ENCODE peak calls at places on chromosome 9, in eight cellular contexts. One of them, this sample, is unnamed. For H3K27me3 and H3K9me3, the result is how much of the 10 kb centered on the place peaks cover.

GRCh38 chr9:113876806-113877236 is 712 bp downstream of the ZNF618 start:
- DNase-seq in right cardiac atrium: no peak
- DNase-seq in effector memory CD4-positive, alpha-beta T cell: no peak
- DNase-seq in lung: no peak
- DNase-seq in thyroid gland: no peak
- DNase-seq in heart right ventricle: no peak
- DNase-seq in PC-3: peak
- DNase-seq in SK-N-SH: no peak
- DNase-seq in this sample: no peak

GRCh38 chr9:112884086-112884485 is 6.6 kb downstream of the SLC46A2 start:
- DNase-seq in lung: no peak
- DNase-seq in SK-N-SH: no peak
- DNase-seq in heart right ventricle: no peak
- DNase-seq in effector memory CD4-positive, alpha-beta T cell: no peak
- DNase-seq in right cardiac atrium: no peak
- DNase-seq in thyroid gland: no peak
- DNase-seq in PC-3: peak
- DNase-seq in this sample: no peak

GRCh38 chr9:75147638-75148037 is 59.3 kb downstream of the OSTF1 start:
- DNase-seq in thyroid gland: no peak
- DNase-seq in right cardiac atrium: no peak
- DNase-seq in SK-N-SH: no peak
- DNase-seq in effector memory CD4-positive, alpha-beta T cell: no peak
- DNase-seq in PC-3: no peak
- DNase-seq in heart right ventricle: no peak
- DNase-seq in lung: no peak
- DNase-seq in this sample: no peak

GRCh38 chr9:91949293-91949945 is 609 bp downstream of the ROR2 start:
- DNase-seq in SK-N-SH: peak
- DNase-seq in effector memory CD4-positive, alpha-beta T cell: no peak
- DNase-seq in lung: no peak
- DNase-seq in PC-3: no peak
- DNase-seq in right cardiac atrium: peak
- DNase-seq in heart right ventricle: no peak
- DNase-seq in thyroid gland: peak
- DNase-seq in this sample: no peak

GRCh38 chr9:129949821-129950220 is 93.2 kb downstream of the FNBP1 start:
- DNase-seq in effector memory CD4-positive, alpha-beta T cell: no peak
- DNase-seq in lung: no peak
- DNase-seq in right cardiac atrium: no peak
- DNase-seq in SK-N-SH: peak
- DNase-seq in PC-3: no peak
- DNase-seq in heart right ventricle: no peak
- DNase-seq in thyroid gland: no peak
- DNase-seq in this sample: no peak

GRCh38 chr9:75551866-75552265 is 338.6 kb upstream of the PCSK5 start:
- DNase-seq in effector memory CD4-positive, alpha-beta T cell: no peak
- DNase-seq in lung: no peak
- DNase-seq in PC-3: no peak
- DNase-seq in right cardiac atrium: no peak
- DNase-seq in heart right ventricle: no peak
- DNase-seq in thyroid gland: no peak
- DNase-seq in SK-N-SH: no peak
- DNase-seq in this sample: no peak

GRCh38 chr9:92590386-92590785 is 54.6 kb upstream of the ECM2 start:
- DNase-seq in right cardiac atrium: peak
- DNase-seq in heart right ventricle: peak
- DNase-seq in PC-3: no peak
- DNase-seq in effector memory CD4-positive, alpha-beta T cell: no peak
- DNase-seq in thyroid gland: no peak
- DNase-seq in lung: no peak
- DNase-seq in SK-N-SH: no peak
- DNase-seq in this sample: no peak

GRCh38 chr9:104232781-104233341 is 138.8 kb downstream of the SMC2 start:
- DNase-seq in SK-N-SH: no peak
- DNase-seq in right cardiac atrium: no peak
- DNase-seq in lung: no peak
- DNase-seq in heart right ventricle: no peak
- DNase-seq in effector memory CD4-positive, alpha-beta T cell: no peak
- DNase-seq in thyroid gland: no peak
- DNase-seq in PC-3: peak
- DNase-seq in this sample: no peak

GRCh38 chr9:124511891-124512805 is 4.9 kb upstream of the NR5A1 start:
- DNase-seq in thyroid gland: no peak
- DNase-seq in PC-3: no peak
- DNase-seq in effector memory CD4-positive, alpha-beta T cell: no peak
- DNase-seq in right cardiac atrium: no peak
- DNase-seq in lung: no peak
- DNase-seq in SK-N-SH: peak
- DNase-seq in heart right ventricle: no peak
- DNase-seq in this sample: no peak

GRCh38 chr9:121886759-121887485 is 206.2 kb downstream of the TTLL11 start:
- DNase-seq in SK-N-SH: no peak
- DNase-seq in right cardiac atrium: no peak
- DNase-seq in effector memory CD4-positive, alpha-beta T cell: no peak
- DNase-seq in PC-3: no peak
- DNase-seq in heart right ventricle: no peak
- DNase-seq in thyroid gland: no peak
- DNase-seq in lung: no peak
- DNase-seq in this sample: no peak

GRCh38 chr9:113976915-113977314 is 100.8 kb downstream of the ZNF618 start:
- DNase-seq in heart right ventricle: no peak
- DNase-seq in right cardiac atrium: no peak
- DNase-seq in thyroid gland: no peak
- DNase-seq in lung: no peak
- DNase-seq in SK-N-SH: no peak
- DNase-seq in PC-3: no peak
- DNase-seq in effector memory CD4-positive, alpha-beta T cell: no peak
- DNase-seq in this sample: no peak

GRCh38 chr9:129237195-129237611 is 59.1 kb upstream of the IER5L start:
- DNase-seq in PC-3: peak
- DNase-seq in effector memory CD4-positive, alpha-beta T cell: peak
- DNase-seq in SK-N-SH: no peak
- DNase-seq in thyroid gland: no peak
- DNase-seq in heart right ventricle: no peak
- DNase-seq in lung: no peak
- DNase-seq in right cardiac atrium: no peak
- DNase-seq in this sample: peak

DNA sequence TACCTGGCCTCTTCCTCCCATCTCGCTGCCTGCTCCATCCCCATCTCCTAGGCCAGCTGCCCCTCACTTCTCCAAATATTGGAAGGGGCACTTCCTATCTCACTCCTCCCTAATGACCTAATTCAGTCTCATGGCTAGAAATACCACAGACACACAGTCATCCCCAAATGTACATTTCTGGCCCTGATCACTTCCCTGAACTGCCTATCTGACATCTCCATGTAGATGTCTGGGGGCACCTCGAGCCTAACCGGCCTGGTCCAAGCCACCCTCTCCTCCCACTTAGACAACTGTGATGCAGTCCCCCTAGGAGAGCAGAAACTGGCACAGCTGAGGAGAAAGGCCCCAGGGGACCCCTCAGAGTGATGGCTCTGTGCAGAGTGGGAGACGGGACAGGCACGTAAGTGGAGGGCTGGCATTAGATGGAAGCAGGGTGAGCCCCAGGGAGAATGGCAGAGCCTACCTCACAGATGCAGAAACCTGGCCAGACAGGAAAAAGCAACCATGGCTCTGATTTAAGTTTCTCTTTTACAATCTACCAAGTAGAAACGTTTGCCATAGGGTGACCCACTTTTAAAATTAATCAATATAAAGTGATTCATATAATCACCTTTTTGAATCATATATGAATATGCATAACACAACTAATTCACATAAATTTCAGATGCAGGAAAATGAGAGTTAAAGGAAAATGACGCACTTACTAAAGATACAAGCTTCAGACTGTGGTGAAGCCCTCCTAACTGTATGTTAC is 22.1 kb downstream of the CAMSAP1 start:
- DNase-seq in effector memory CD4-positive, alpha-beta T cell: no peak
- DNase-seq in right cardiac atrium: no peak
- DNase-seq in SK-N-SH: peak
- DNase-seq in heart right ventricle: no peak
- DNase-seq in lung: no peak
- DNase-seq in thyroid gland: no peak
- DNase-seq in PC-3: peak
- DNase-seq in this sample: no peak
- H3K4me3 ChIP-seq in effector memory CD4-positive, alpha-beta T cell: no peak
- H3K4me3 ChIP-seq in right cardiac atrium: no peak
- H3K4me3 ChIP-seq in SK-N-SH: no peak
- H3K4me3 ChIP-seq in heart right ventricle: no peak
- H3K4me3 ChIP-seq in lung: no peak
- H3K4me3 ChIP-seq in thyroid gland: no peak
- H3K4me3 ChIP-seq in PC-3: no peak
- H3K4me3 ChIP-seq in this sample: no peak

DNA sequence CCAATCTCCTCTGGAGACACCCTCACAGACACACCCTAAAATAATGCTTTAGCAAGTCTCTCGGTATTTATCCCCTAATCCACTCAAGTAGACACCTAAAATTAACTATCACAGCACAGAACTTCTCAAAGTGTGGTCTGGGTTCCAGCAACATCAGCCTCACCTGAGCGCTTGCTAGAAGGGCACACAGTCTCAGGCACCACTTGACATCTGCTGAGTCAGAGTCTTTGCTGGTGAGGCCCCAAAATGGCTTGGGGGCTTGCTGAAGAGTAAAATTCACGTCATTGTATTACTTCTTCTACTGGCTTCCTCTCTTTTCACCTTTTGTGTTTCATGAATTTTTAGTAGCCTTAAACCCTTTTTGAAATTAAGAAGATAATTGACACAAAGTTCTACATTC is 9.0 kb downstream of the FOXB2 start:
- DNase-seq in PC-3: no peak
- DNase-seq in lung: no peak
- DNase-seq in heart right ventricle: no peak
- DNase-seq in thyroid gland: no peak
- DNase-seq in SK-N-SH: no peak
- DNase-seq in right cardiac atrium: no peak
- DNase-seq in effector memory CD4-positive, alpha-beta T cell: no peak
- DNase-seq in this sample: no peak
- H3K27me3 ChIP-seq in PC-3: under half
- H3K27me3 ChIP-seq in lung: under half
- H3K27me3 ChIP-seq in heart right ventricle: half or more
- H3K27me3 ChIP-seq in thyroid gland: under half
- H3K27me3 ChIP-seq in SK-N-SH: half or more
- H3K27me3 ChIP-seq in right cardiac atrium: under half
- H3K27me3 ChIP-seq in effector memory CD4-positive, alpha-beta T cell: under half
- H3K27me3 ChIP-seq in this sample: under half

GRCh38 chr9:118751848-118752223 is 617.4 kb downstream of the BRINP1 start:
- DNase-seq in SK-N-SH: no peak
- DNase-seq in heart right ventricle: no peak
- DNase-seq in lung: no peak
- DNase-seq in effector memory CD4-positive, alpha-beta T cell: no peak
- DNase-seq in right cardiac atrium: no peak
- DNase-seq in thyroid gland: no peak
- DNase-seq in PC-3: no peak
- DNase-seq in this sample: no peak

DNA sequence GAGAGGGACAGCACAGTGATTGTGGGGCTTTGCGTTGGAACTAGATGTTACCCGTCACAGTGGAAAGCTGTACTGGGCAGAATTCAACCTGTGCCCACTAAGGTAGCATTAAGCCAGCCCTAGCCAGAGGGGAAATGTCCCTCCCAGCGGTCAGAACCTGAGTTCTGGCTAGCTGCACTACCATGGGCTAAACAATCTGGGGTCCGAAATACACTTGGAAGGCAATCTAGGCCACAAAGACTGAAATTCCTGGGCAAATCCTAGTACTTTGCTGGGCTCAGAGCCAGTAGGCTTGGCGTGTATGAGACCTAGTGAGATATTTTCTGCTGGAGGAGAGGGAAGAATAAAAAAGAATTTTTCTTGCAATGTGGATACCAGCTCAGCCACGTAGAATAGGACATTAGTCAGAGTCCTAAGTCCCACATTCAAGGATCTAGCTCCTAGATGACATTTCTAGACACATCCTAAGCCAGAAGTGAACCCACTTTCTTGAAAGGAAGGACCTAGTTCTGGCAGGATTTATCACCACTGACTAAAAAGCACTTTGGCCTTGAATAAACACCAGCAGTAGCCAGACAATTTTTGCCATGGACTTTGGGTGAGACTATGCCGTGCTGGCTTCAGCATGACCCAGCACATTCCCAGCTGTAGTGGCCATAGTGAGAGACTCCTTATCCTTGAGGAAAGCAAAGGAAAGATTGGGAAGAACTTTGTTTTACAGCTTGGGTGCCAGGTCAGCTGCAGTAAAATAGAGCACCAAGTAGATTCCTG is 618.0 kb downstream of the BRINP1 start:
- DNase-seq in effector memory CD4-positive, alpha-beta T cell: no peak
- DNase-seq in heart right ventricle: no peak
- DNase-seq in lung: no peak
- DNase-seq in SK-N-SH: no peak
- DNase-seq in PC-3: no peak
- DNase-seq in thyroid gland: no peak
- DNase-seq in right cardiac atrium: no peak
- DNase-seq in this sample: no peak
- H3K9me3 ChIP-seq in effector memory CD4-positive, alpha-beta T cell: under half
- H3K9me3 ChIP-seq in heart right ventricle: under half
- H3K9me3 ChIP-seq in lung: under half
- H3K9me3 ChIP-seq in SK-N-SH: under half
- H3K9me3 ChIP-seq in PC-3: under half
- H3K9me3 ChIP-seq in thyroid gland: under half
- H3K9me3 ChIP-seq in right cardiac atrium: under half
- H3K9me3 ChIP-seq in this sample: under half

DNA sequence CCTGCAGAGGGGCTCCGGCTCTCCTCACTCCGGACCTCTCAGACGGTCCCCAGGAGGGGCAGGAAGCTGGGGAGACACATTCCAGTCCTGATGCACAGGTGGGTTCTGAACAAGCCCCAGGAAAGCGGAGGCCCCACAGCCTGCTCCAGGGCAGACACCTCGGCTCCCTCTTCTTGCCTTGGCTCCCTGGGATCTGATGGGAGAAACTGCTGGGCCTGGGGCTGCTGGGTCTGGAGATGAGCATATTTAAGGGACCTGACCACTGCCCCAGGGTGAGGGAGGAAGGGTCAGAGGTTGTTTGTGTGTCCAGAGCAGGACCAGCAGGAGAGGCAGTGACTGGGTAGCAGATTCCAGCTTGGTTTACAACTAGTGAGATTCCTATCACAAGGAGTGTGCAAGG is 1.2 kb downstream of the CORO2A start:
- DNase-seq in right cardiac atrium: no peak
- DNase-seq in effector memory CD4-positive, alpha-beta T cell: no peak
- DNase-seq in thyroid gland: no peak
- DNase-seq in heart right ventricle: no peak
- DNase-seq in SK-N-SH: no peak
- DNase-seq in PC-3: no peak
- DNase-seq in lung: no peak
- DNase-seq in this sample: no peak
- H3K4me3 ChIP-seq in right cardiac atrium: no peak
- H3K4me3 ChIP-seq in effector memory CD4-positive, alpha-beta T cell: peak
- H3K4me3 ChIP-seq in thyroid gland: no peak
- H3K4me3 ChIP-seq in heart right ventricle: peak
- H3K4me3 ChIP-seq in SK-N-SH: no peak
- H3K4me3 ChIP-seq in PC-3: no peak
- H3K4me3 ChIP-seq in lung: no peak
- H3K4me3 ChIP-seq in this sample: peak

This sample was measured in naive thymus-derived CD4-positive, alpha-beta T cell.